ENCODE peak calls at places on chromosomes 5 and 9, in five cellular contexts. Y is mesendoderm, L is MM.1S, J is colonic mucosa, V is GM23248. W is an unnamed sample.

GRCh38 chr9:81653240-81653639 is 36.1 kb downstream of the TLE1 start:
- DNase-seq in V (peak; percentile 37), J (no peak), Y (no peak), L (no peak), W (no peak)

GRCh38 chr9:109507421-109507838 is 9.3 kb upstream of the PTPN3 start:
- DNase-seq in Y (no peak), J (no peak), L (no peak), V (peak; percentile 89), W (peak; percentile 92)

GRCh38 chr9:34185778-34186551 is 7.1 kb downstream of the UBAP1 start:
- DNase-seq in V (peak; percentile 96), J (no peak), L (no peak), Y (peak; percentile 63), W (peak; percentile 33)

GRCh38 chr9:113707953-113708695 is 168.0 kb upstream of the ZNF618 start:
- DNase-seq in V (no peak), J (peak; percentile 6), L (no peak), Y (no peak), W (no peak)

GRCh38 chr5:159210846-159211245 is 1.5 kb upstream of the RNF145 start:
- DNase-seq in Y (peak; percentile 14), J (no peak), V (no peak), L (no peak), W (no peak)

GRCh38 chr5:56507348-56507930 is 274.3 kb upstream of the ANKRD55 start:
- DNase-seq in V (no peak), Y (no peak), J (peak; percentile 25), L (no peak), W (no peak)

GRCh38 chr9:121818841-121819430 is 167.5 kb downstream of the DAB2IP start:
- DNase-seq in V (no peak), Y (no peak), L (no peak), J (no peak), W (no peak)

GRCh38 chr9:94687451-94687850 is 39.0 kb upstream of the AOPEP start:
- DNase-seq in J (no peak), L (no peak), Y (no peak), V (no peak), W (no peak)

GRCh38 chr9:103627731-103628130 is 466.4 kb upstream of the SMC2 start:
- DNase-seq in J (no peak), V (no peak), Y (no peak), L (no peak), W (no peak)

GRCh38 chr9:13719981-13720380 is 440.5 kb upstream of the MPDZ start:
- DNase-seq in L (no peak), J (no peak), Y (no peak), V (peak; percentile 72), W (no peak)

GRCh38 chr5:147836439-147836838 is 5.0 kb upstream of the SPINK1 start:
- DNase-seq in V (no peak), J (no peak), L (no peak), Y (no peak), W (no peak)

GRCh38 chr5:147446528-147446927 is 63.3 kb downstream of the DPYSL3 start:
- DNase-seq in V (peak; percentile 48), L (no peak), J (no peak), Y (no peak), W (no peak)

GRCh38 chr5:30156156-30156555 is 1037.3 kb upstream of the CDH6 start:
- DNase-seq in L (no peak), Y (no peak), J (no peak), V (no peak), W (no peak)

GRCh38 chr5:179270581-179271300 is 74.5 kb downstream of the ADAMTS2 start:
- DNase-seq in J (peak; percentile 18), Y (no peak), L (no peak), V (peak; percentile 76), W (no peak)

GRCh38 chr9:2228132-2228531 is 213.0 kb downstream of the SMARCA2 start:
- DNase-seq in J (peak; percentile 43), L (no peak), V (peak; percentile 17), Y (peak; percentile 79), W (no peak)

GRCh38 chr9:27425827-27426716 is 98.0 kb upstream of the IFNK start:
- DNase-seq in V (no peak), J (no peak), L (no peak), Y (no peak), W (no peak)

GRCh38 chr5:65790371-65791163 is 68.6 kb downstream of the NLN start:
- DNase-seq in L (peak; percentile 46), J (no peak), V (no peak), Y (peak; percentile 19), W (no peak)

GRCh38 chr9:105150991-105151685 is 93.3 kb upstream of the SLC44A1 start:
- DNase-seq in Y (no peak), J (no peak), L (no peak), V (peak; percentile 68), W (peak; percentile 58)

GRCh38 chr5:38935437-38935836 is 89.6 kb downstream of the OSMR start:
- DNase-seq in Y (no peak), L (no peak), V (no peak), J (no peak), W (no peak)

GRCh38 chr5:179227578-179228311 is 117.5 kb downstream of the ADAMTS2 start:
- DNase-seq in Y (peak; percentile 27), V (no peak), L (no peak), J (no peak), W (no peak)

GRCh38 chr5:144831650-144832049 is 661.0 kb downstream of the KCTD16 start:
- DNase-seq in L (no peak), V (no peak), Y (no peak), J (no peak), W (no peak)

GRCh38 chr5:6686916-6687409 is 26.3 kb upstream of the TENT4A start:
- DNase-seq in V (peak; percentile 79), Y (peak; percentile 76), J (no peak), L (no peak), W (peak; percentile 69)

GRCh38 chr9:137612741-137613142 is 6.1 kb upstream of the EHMT1 start:
- DNase-seq in J (no peak), L (no peak), Y (no peak), V (no peak), W (peak; percentile 17)

GRCh38 chr5:18811616-18812015 is 1176.4 kb downstream of the CDH18 start:
- DNase-seq in J (no peak), V (no peak), Y (peak; percentile 16), L (no peak), W (no peak)

GRCh38 chr5:36875789-36876388 is 680 bp upstream of the NIPBL start:
- DNase-seq in V (peak; percentile 95), J (peak; percentile 85), L (peak; percentile 86), Y (peak; percentile 85), W (peak; percentile 85)

GRCh38 chr9:14985419-14985818 is 75.2 kb upstream of the FREM1 start:
- DNase-seq in J (no peak), L (no peak), Y (no peak), V (peak; percentile 69), W (no peak)

GRCh38 chr5:31064215-31064614 is 129.3 kb upstream of the CDH6 start:
- DNase-seq in Y (no peak), L (no peak), V (no peak), J (no peak), W (no peak)

GRCh38 chr5:112921833-112922817 is at the start of gene REEP5:
- DNase-seq in J (peak; percentile 81), L (peak; percentile 89), V (peak; percentile 90), Y (peak; percentile 91), W (peak; percentile 95)

GRCh38 chr9:71620806-71621205 is 147.5 kb downstream of the CEMIP2 start:
- DNase-seq in V (peak; percentile 7), J (no peak), L (no peak), Y (no peak), W (no peak)

GRCh38 chr5:139676951-139677367 is 28.8 kb downstream of the CXXC5 start:
- DNase-seq in Y (no peak), L (no peak), V (no peak), J (no peak), W (no peak)

GRCh38 chr5:60960591-60960990 is 15.6 kb downstream of the NDUFAF2 start:
- DNase-seq in V (peak; percentile 64), J (no peak), L (peak; percentile 17), Y (peak; percentile 37), W (no peak)

GRCh38 chr5:65121880-65122436 is 353.2 kb downstream of the CWC27 start:
- DNase-seq in J (no peak), L (no peak), Y (no peak), V (peak; percentile 93), W (no peak)

DNA sequence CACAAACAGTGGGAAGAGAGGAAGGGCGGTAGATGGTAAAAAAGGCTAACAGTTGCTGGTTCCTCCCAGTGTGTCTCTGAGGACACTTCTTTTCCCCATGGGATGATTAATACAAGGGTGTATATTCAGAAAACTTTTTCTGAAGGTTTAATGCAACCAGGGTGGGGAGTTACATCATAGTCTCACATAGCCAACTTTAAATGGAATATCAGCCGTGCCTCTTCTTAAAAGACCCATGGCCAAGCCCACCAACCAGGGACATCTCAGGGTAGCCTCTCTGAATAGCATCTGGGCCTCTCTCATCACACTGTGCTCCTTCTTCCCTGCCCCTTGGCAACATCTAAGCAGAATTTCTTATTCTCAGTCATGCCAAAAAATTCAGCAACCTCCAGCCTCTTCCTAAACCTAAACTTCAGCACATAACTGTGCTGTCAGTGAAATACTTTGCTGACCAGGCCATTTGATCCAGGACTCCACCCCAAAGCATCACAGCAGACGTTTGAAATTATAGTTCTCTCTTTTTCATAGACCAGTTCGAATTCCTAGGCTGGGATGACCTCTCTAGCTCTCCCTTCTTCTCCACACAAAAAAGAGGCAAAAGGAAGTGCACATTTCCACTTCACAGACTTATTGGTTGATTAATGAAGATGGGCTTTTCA is 85.3 kb upstream of the RAI14 start:
- DNase-seq in L (no peak), Y (no peak), V (peak; percentile 79), J (no peak), W (no peak)
- H3K9ac ChIP-seq in L (no peak overlapping the region), Y (no peak overlapping the region), V (peak overlapping the region; percentile 66), J (no peak overlapping the region), W (no peak overlapping the region)

GRCh38 chr9:129317179-129318011 is 139.3 kb upstream of the IER5L start:
- DNase-seq in Y (peak; percentile 64), J (no peak), L (no peak), V (peak; percentile 64), W (peak; percentile 28)
- H3K9ac ChIP-seq in Y (no peak overlapping the region), J (no peak overlapping the region), L (no peak overlapping the region), V (no peak overlapping the region), W (no peak overlapping the region)

GRCh38 chr9:77475641-77476473 is 172.3 kb downstream of the GNA14 start:
- DNase-seq in Y (no peak), L (peak; percentile 28), J (no peak), V (peak; percentile 88), W (no peak)
- H3K9ac ChIP-seq in Y (no peak overlapping the region), L (no peak overlapping the region), J (no peak overlapping the region), V (peak overlapping the region; percentile 62), W (no peak overlapping the region)

GRCh38 chr9:126625329-126626116 is 11.8 kb downstream of the LMX1B start:
- DNase-seq in J (no peak), V (no peak), Y (peak; percentile 41), L (no peak), W (no peak)
- H3K9ac ChIP-seq in J (no peak overlapping the region), V (no peak overlapping the region), Y (no peak overlapping the region), L (no peak overlapping the region), W (no peak overlapping the region)

DNA sequence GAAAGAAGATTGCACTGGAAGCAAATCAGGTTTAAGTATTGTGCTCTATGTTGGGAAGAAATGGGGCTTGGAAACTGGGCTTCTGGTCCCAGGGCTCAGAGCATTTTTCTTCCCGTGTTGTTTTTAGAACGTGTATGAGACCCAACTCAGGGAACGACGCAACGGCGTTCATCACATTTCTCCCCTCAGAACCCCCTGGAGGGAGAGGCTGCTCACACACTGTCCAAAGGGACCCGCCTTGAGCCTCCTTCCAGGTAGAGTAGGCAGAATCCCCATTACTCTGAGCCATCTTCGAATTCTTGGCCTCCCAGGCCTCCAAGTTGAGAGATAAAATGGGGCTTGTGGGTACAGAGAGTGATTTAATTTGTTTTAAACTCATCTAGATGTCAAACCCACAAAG is 25.1 kb downstream of the IRX2 start:
- DNase-seq in V (no peak), Y (no peak), L (no peak), J (no peak), W (no peak)
- H3K9ac ChIP-seq in V (no peak overlapping the region), Y (no peak overlapping the region), L (no peak overlapping the region), J (no peak overlapping the region), W (no peak overlapping the region)